ENCODE peak calls at places on chromosomes 12 and 14, in six cellular contexts. A is stimulated activated CD4-positive, alpha-beta T cell treated with anti-CD3 and anti-CD28 coated beads, Interleukin-15, amount 100 ng/mL, for 1 hour; O is effector CD4-positive, alpha-beta T cell; N is islet precursor cell; J is H7; R is KBM-7. X is an unnamed sample.

GRCh38 chr12:91100901-91101300 is 10.4 kb downstream of the LUM start:
- DNase-seq in A (no peak), O (no peak), N (no peak), J (no peak), R (no peak), X (no peak)

GRCh38 chr12:6090786-6091185 is 33.7 kb downstream of the VWF start:
- DNase-seq in A (no peak), O (no peak), N (peak), J (no peak), R (no peak), X (no peak)

GRCh38 chr14:71175491-71175890 is 268.2 kb downstream of the PCNX1 start:
- DNase-seq in A (no peak), O (no peak), N (no peak), J (no peak), R (no peak), X (no peak)

GRCh38 chr14:93906341-93907329 is 20.5 kb upstream of the FAM181A start:
- DNase-seq in A (no peak), O (peak), N (peak), J (peak), R (peak), X (peak)

GRCh38 chr12:45581112-45581511 is 148.4 kb upstream of the ARID2 start:
- DNase-seq in A (no peak), O (no peak), N (no peak), J (no peak), R (no peak), X (no peak)

GRCh38 chr14:31529053-31529452 is 32.2 kb upstream of the NUBPL start:
- DNase-seq in A (no peak), O (no peak), N (no peak), J (no peak), R (no peak), X (no peak)

GRCh38 chr12:89571481-89572190 is 45.8 kb upstream of the POC1B start:
- DNase-seq in A (no peak), O (no peak), N (no peak), J (no peak), R (no peak), X (no peak)

GRCh38 chr14:24690492-24690891 is 56.5 kb upstream of the GZMB start:
- DNase-seq in A (no peak), O (no peak), N (no peak), J (peak), R (no peak), X (no peak)

GRCh38 chr14:92546347-92547053 is 32.9 kb downstream of the RIN3 start:
- DNase-seq in A (no peak), O (no peak), N (no peak), J (no peak), R (no peak), X (no peak)

GRCh38 chr12:71565568-71565967 is 98.1 kb downstream of the ZFC3H1 start:
- DNase-seq in A (no peak), O (no peak), N (no peak), J (no peak), R (no peak), X (no peak)

GRCh38 chr12:54258286-54258685 is 21.6 kb downstream of the CBX5 start:
- DNase-seq in A (no peak), O (no peak), N (peak), J (no peak), R (no peak), X (no peak)

GRCh38 chr14:80491131-80491530 is 279.8 kb upstream of the DIO2 start:
- DNase-seq in A (no peak), O (no peak), N (no peak), J (peak), R (no peak), X (no peak)

GRCh38 chr14:60622920-60623263 is 26.4 kb downstream of the SIX1 start:
- DNase-seq in A (no peak), O (no peak), N (no peak), J (no peak), R (peak), X (no peak)

GRCh38 chr14:41636492-41637392 is 30.1 kb downstream of the LRFN5 start:
- DNase-seq in A (no peak), O (no peak), N (peak), J (no peak), R (no peak), X (no peak)

GRCh38 chr12:13173537-13173936 is 23.0 kb upstream of the EMP1 start:
- DNase-seq in A (no peak), O (no peak), N (peak), J (no peak), R (peak), X (no peak)

GRCh38 chr12:7937867-7938506 is 2.0 kb upstream of the SLC2A3 start:
- DNase-seq in A (no peak), O (no peak), N (peak), J (peak), R (peak), X (no peak)

GRCh38 chr12:43063642-43064041 is 474.1 kb upstream of the PRICKLE1 start:
- DNase-seq in A (no peak), O (no peak), N (no peak), J (no peak), R (no peak), X (no peak)

GRCh38 chr12:65742481-65742971 is 81.8 kb upstream of the HMGA2 start:
- DNase-seq in A (no peak), O (no peak), N (no peak), J (no peak), R (no peak), X (no peak)

GRCh38 chr14:75514673-75515630 is 7.3 kb upstream of the BATF start:
- DNase-seq in A (peak), O (peak), N (no peak), J (peak), R (peak), X (peak)

GRCh38 chr12:41512531-41512930 is 324.4 kb downstream of the PDZRN4 start:
- DNase-seq in A (no peak), O (no peak), N (no peak), J (no peak), R (no peak), X (no peak)

GRCh38 chr12:53324113-53324778 is 2.8 kb upstream of the AAAS start:
- DNase-seq in A (peak), O (peak), N (peak), J (peak), R (peak), X (peak)

GRCh38 chr14:42429401-42429800 is 822.7 kb downstream of the LRFN5 start:
- DNase-seq in A (no peak), O (no peak), N (no peak), J (no peak), R (no peak), X (no peak)

GRCh38 chr12:104933128-104933527 is 25.0 kb downstream of the SLC41A2 start:
- DNase-seq in A (no peak), O (no peak), N (no peak), J (no peak), R (no peak), X (no peak)

GRCh38 chr14:78188882-78189281 is 18.7 kb downstream of the NRXN3 start:
- DNase-seq in A (no peak), O (no peak), N (no peak), J (no peak), R (no peak), X (no peak)

GRCh38 chr12:19688489-19688888 is 249.2 kb downstream of the AEBP2 start:
- DNase-seq in A (no peak), O (no peak), N (no peak), J (no peak), R (no peak), X (no peak)